ENCODE peak calls at places on chromosome 2, in ten cellular contexts. K, Z, R, T, W, G, S, U, C and I are unnamed samples.

GRCh38 chr2:217794133-217794986 is 208.4 kb downstream of the TNS1 start:
- DNase-seq in U (no peak), W (no peak), K (no peak), C (no peak), S (no peak), G (no peak), T (no peak), R (no peak), Z (no peak), I (no peak)

GRCh38 chr2:25480561-25480960 is 138.8 kb upstream of the DNMT3A start:
- DNase-seq in Z (no peak), T (no peak), S (no peak), G (no peak), U (no peak), R (no peak), C (no peak), K (no peak), W (no peak), I (no peak)

GRCh38 chr2:190119948-190120347 is 57.4 kb upstream of the MSTN start:
- DNase-seq in Z (no peak), T (no peak), G (no peak), W (no peak), S (no peak), C (peak; percentile 48), K (peak; percentile 27), R (no peak), U (no peak), I (no peak)

GRCh38 chr2:239750045-239750835 is 274.9 kb downstream of the NDUFA10 start:
- DNase-seq in W (no peak), K (no peak), C (no peak), Z (no peak), T (no peak), G (no peak), R (no peak), S (no peak), U (no peak), I (no peak)

GRCh38 chr2:212154392-212154791 is 384.2 kb downstream of the ERBB4 start:
- DNase-seq in T (no peak), K (no peak), S (no peak), U (no peak), R (no peak), W (no peak), Z (no peak), C (no peak), G (no peak), I (no peak)

GRCh38 chr2:26735096-26735495 is 29.0 kb upstream of the SLC35F6 start:
- DNase-seq in T (no peak), C (no peak), S (peak; percentile 100), K (peak; percentile 92), Z (no peak), W (no peak), R (no peak), G (no peak), U (no peak), I (no peak)

GRCh38 chr2:241234066-241234790 is 45.8 kb downstream of the ANO7 start:
- DNase-seq in R (no peak), C (no peak), T (no peak), S (no peak), W (no peak), K (no peak), Z (no peak), G (no peak), U (no peak), I (no peak)

GRCh38 chr2:17658251-17658843 is 95.3 kb downstream of the SMC6 start:
- DNase-seq in R (no peak), C (no peak), Z (no peak), T (no peak), S (peak; percentile 78), W (no peak), U (no peak), K (peak; percentile 42), G (no peak), I (no peak)

GRCh38 chr2:23460228-23460627 is 75.2 kb downstream of the KLHL29 start:
- DNase-seq in C (peak; percentile 46), G (no peak), S (no peak), Z (peak; percentile 4), T (no peak), W (peak; percentile 16), K (peak; percentile 64), R (no peak), U (no peak), I (peak; percentile 42)

GRCh38 chr2:238954841-238955521 is 107.1 kb downstream of the TWIST2 start:
- DNase-seq in U (no peak), Z (no peak), G (no peak), R (no peak), S (peak; percentile 55), C (no peak), T (no peak), W (no peak), K (no peak), I (no peak)

GRCh38 chr2:187403568-187404260 is 44.3 kb downstream of the CALCRL start:
- DNase-seq in U (no peak), T (no peak), S (no peak), K (peak; percentile 68), W (no peak), C (no peak), G (no peak), R (no peak), Z (no peak), I (no peak)

GRCh38 chr2:19114754-19115231 is 243.6 kb downstream of the OSR1 start:
- DNase-seq in W (no peak), U (no peak), G (no peak), Z (no peak), T (peak; percentile 46), C (no peak), K (peak; percentile 42), R (no peak), S (peak; percentile 63), I (no peak)

GRCh38 chr2:150618215-150618905 is 130.9 kb upstream of the RND3 start:
- DNase-seq in T (no peak), G (no peak), C (no peak), K (peak; percentile 71), Z (no peak), W (no peak), S (no peak), U (no peak), R (no peak), I (no peak)

GRCh38 chr2:8496079-8496478 is 185.8 kb upstream of the ID2 start:
- DNase-seq in W (no peak), Z (no peak), T (peak; percentile 51), U (no peak), G (no peak), K (no peak), R (no peak), S (no peak), C (no peak), I (no peak)

GRCh38 chr2:233654501-233654900 is 17.2 kb upstream of the UGT1A9 start:
- DNase-seq in K (no peak), G (no peak), W (no peak), Z (no peak), U (no peak), C (peak; percentile 2), S (no peak), R (no peak), T (no peak), I (no peak)

GRCh38 chr2:135839713-135840112 is 2.7 kb upstream of the LCT start:
- DNase-seq in T (no peak), G (no peak), S (peak; percentile 79), Z (no peak), U (no peak), C (no peak), W (no peak), K (peak; percentile 89), R (no peak), I (no peak)

GRCh38 chr2:202815548-202816420 is 55.8 kb downstream of the ICA1L start:
- DNase-seq in S (peak; percentile 13), W (no peak), C (no peak), U (no peak), R (no peak), T (no peak), Z (no peak), K (peak; percentile 43), G (no peak), I (no peak)

GRCh38 chr2:64753384-64753783 is 99.7 kb upstream of the SERTAD2 start:
- DNase-seq in W (no peak), T (no peak), C (no peak), Z (no peak), R (no peak), K (no peak), S (no peak), U (no peak), G (no peak), I (no peak)

GRCh38 chr2:128783896-128784295 is 465.2 kb upstream of the HS6ST1 start:
- DNase-seq in R (no peak), Z (no peak), U (no peak), T (no peak), G (no peak), W (no peak), C (no peak), K (no peak), S (no peak), I (no peak)

GRCh38 chr2:237581751-237582746 is 8.5 kb downstream of the RAB17 start:
- DNase-seq in U (peak; percentile 53), C (no peak), R (peak; percentile 59), S (peak; percentile 77), K (peak; percentile 82), Z (peak; percentile 62), W (no peak), G (peak; percentile 35), T (peak; percentile 92), I (peak; percentile 26)

GRCh38 chr2:158214431-158214830 is 112.8 kb downstream of the UPP2 start:
- DNase-seq in Z (no peak), K (peak; percentile 27), C (no peak), R (no peak), G (no peak), W (peak; percentile 87), T (no peak), U (no peak), S (peak; percentile 49), I (peak; percentile 99)

GRCh38 chr2:160703648-160704585 is 210.3 kb upstream of the RBMS1 start:
- DNase-seq in G (peak; percentile 78), K (no peak), U (peak; percentile 6), R (no peak), Z (peak; percentile 82), T (no peak), C (peak; percentile 63), S (peak; percentile 25), W (peak; percentile 85), I (peak; percentile 94)

GRCh38 chr2:175111200-175111657 is 56.8 kb downstream of the ATF2 start:
- DNase-seq in K (peak; percentile 73), T (no peak), S (peak; percentile 56), Z (peak; percentile 57), W (peak; percentile 60), G (peak; percentile 14), U (peak; percentile 22), R (no peak), C (peak; percentile 84), I (peak; percentile 78)

GRCh38 chr2:128178650-128179460 is 87.9 kb downstream of the UGGT1 start:
- DNase-seq in G (peak; percentile 51), R (no peak), U (peak; percentile 6), Z (peak; percentile 42), C (peak; percentile 83), T (peak; percentile 59), W (peak; percentile 64), K (peak; percentile 77), S (peak; percentile 28), I (peak; percentile 81)

GRCh38 chr2:109513749-109514588 is 99.8 kb downstream of the SEPTIN10 start:
- DNase-seq in G (no peak), C (no peak), T (no peak), K (peak; percentile 93), W (no peak), Z (no peak), S (peak; percentile 84), U (no peak), R (peak; percentile 28), I (no peak)

GRCh38 chr2:239943991-239944441 is 81.1 kb downstream of the NDUFA10 start:
- DNase-seq in G (no peak), Z (no peak), K (no peak), S (no peak), T (peak; percentile 18), C (no peak), R (no peak), W (no peak), U (no peak), I (no peak)

GRCh38 chr2:23386422-23387220 is 1.6 kb downstream of the KLHL29 start:
- DNase-seq in W (no peak), Z (no peak), T (peak; percentile 27), C (peak; percentile 56), G (no peak), K (peak; percentile 26), U (no peak), R (no peak), S (no peak), I (no peak)

GRCh38 chr2:178380763-178381162 is 70.2 kb downstream of the PRKRA start:
- DNase-seq in S (no peak), T (no peak), R (no peak), G (no peak), Z (no peak), C (no peak), K (no peak), W (no peak), U (no peak), I (no peak)